ENCODE peak calls at places on chromosome 19, in seven cellular contexts. S, L, I, O, K, T and Z are unnamed samples.

GRCh38 chr19:4580961-4581380 is 21.5 kb upstream of the SEMA6B start:
- DNase-seq in I (no peak), K (no peak), O (peak; percentile 1), S (no peak), T (no peak), L (no peak), Z (no peak)

GRCh38 chr19:12952488-12953455 is 4.3 kb downstream of the GADD45GIP1 start:
- DNase-seq in T (no peak), S (peak; percentile 27), O (no peak), L (no peak), I (peak; percentile 83), K (no peak), Z (peak; percentile 90)

GRCh38 chr19:42132030-42132628 is at the start of gene POU2F2:
- DNase-seq in T (peak; percentile 78), K (peak; percentile 86), L (peak; percentile 81), I (no peak), O (no peak), S (no peak), Z (peak; percentile 63)

GRCh38 chr19:10719466-10719961 is 1.6 kb downstream of the DNM2 start:
- DNase-seq in O (no peak), S (no peak), I (no peak), L (no peak), K (no peak), T (no peak), Z (peak; percentile 25)

GRCh38 chr19:37959665-37960114 is 52.7 kb downstream of the SIPA1L3 start:
- DNase-seq in S (no peak), L (no peak), T (no peak), K (no peak), I (no peak), O (no peak), Z (no peak)

GRCh38 chr19:48836089-48837017 is at the start of gene HSD17B14:
- DNase-seq in S (no peak), I (peak; percentile 34), K (no peak), O (no peak), L (no peak), T (no peak), Z (peak; percentile 62)

GRCh38 chr19:31339405-31339804 is 9.8 kb downstream of the TSHZ3 start:
- DNase-seq in O (no peak), L (no peak), S (no peak), T (no peak), I (no peak), K (no peak), Z (no peak)

GRCh38 chr19:22606212-22606553 is 27.9 kb upstream of the ZNF492 start:
- DNase-seq in L (no peak), K (no peak), S (no peak), T (no peak), O (no peak), I (no peak), Z (no peak)

GRCh38 chr19:18263324-18264215 is 10.7 kb downstream of the IQCN start:
- DNase-seq in O (no peak), I (no peak), T (no peak), S (no peak), K (no peak), L (no peak), Z (no peak)

GRCh38 chr19:44684892-44685847 is 13.8 kb upstream of the CEACAM16 start:
- DNase-seq in O (peak; percentile 35), S (peak; percentile 71), L (no peak), I (peak; percentile 80), K (no peak), T (no peak), Z (peak; percentile 12)

GRCh38 chr19:38321646-38322323 is 2.1 kb downstream of the KCNK6 start:
- DNase-seq in T (no peak), L (no peak), O (peak; percentile 54), K (no peak), S (no peak), I (peak; percentile 73), Z (no peak)

GRCh38 chr19:6417713-6418561 is 6.7 kb downstream of the KHSRP start:
- DNase-seq in I (peak; percentile 56), T (no peak), O (peak; percentile 79), K (no peak), L (no peak), S (no peak), Z (no peak)

GRCh38 chr19:43755256-43755801 is 567 bp upstream of the SMG9 start:
- DNase-seq in K (peak; percentile 68), O (no peak), T (peak; percentile 59), I (peak; percentile 80), L (peak; percentile 46), S (no peak), Z (peak; percentile 91)

GRCh38 chr19:497476-497860 is 1.2 kb downstream of the MADCAM1 start:
- DNase-seq in O (peak; percentile 33), L (no peak), S (no peak), T (no peak), I (no peak), K (no peak), Z (no peak)

GRCh38 chr19:40974633-40975037 is 16.4 kb upstream of the CYP2B6 start:
- DNase-seq in I (peak; percentile 84), O (peak; percentile 24), S (peak; percentile 35), L (peak; percentile 55), K (peak; percentile 81), T (peak; percentile 50), Z (peak; percentile 67)

GRCh38 chr19:47405197-47405550 is 14.2 kb downstream of the MEIS3 start:
- DNase-seq in K (no peak), O (no peak), L (no peak), S (no peak), I (no peak), T (no peak), Z (no peak)

GRCh38 chr19:6048348-6048747 is 62.0 kb downstream of the RFX2 start:
- DNase-seq in L (no peak), T (no peak), O (no peak), I (no peak), K (no peak), S (no peak), Z (peak; percentile 63)

GRCh38 chr19:28118235-28118634 is 1094.7 kb downstream of the UQCRFS1 start:
- DNase-seq in I (no peak), T (no peak), K (no peak), L (no peak), O (no peak), S (no peak), Z (no peak)

GRCh38 chr19:13033819-13034611 is 38.7 kb downstream of the NFIX start:
- DNase-seq in I (peak; percentile 79), K (peak; percentile 38), L (peak; percentile 7), S (no peak), O (peak; percentile 63), T (no peak), Z (peak; percentile 83)

GRCh38 chr19:40800339-40800996 is 1.5 kb downstream of the EGLN2 start:
- DNase-seq in K (no peak), L (no peak), S (no peak), O (no peak), T (no peak), I (no peak), Z (no peak)

GRCh38 chr19:55437410-55437809 is 5.7 kb downstream of the SHISA7 start:
- DNase-seq in S (no peak), K (no peak), L (no peak), O (no peak), T (no peak), I (peak; percentile 83), Z (no peak)

GRCh38 chr19:10752237-10752912 is 34.5 kb downstream of the DNM2 start:
- DNase-seq in T (no peak), S (no peak), O (no peak), K (no peak), I (peak; percentile 5), L (no peak), Z (no peak)

GRCh38 chr19:56115490-56115889 is 5.6 kb downstream of the ZNF787 start:
- DNase-seq in S (no peak), I (no peak), T (no peak), K (no peak), L (no peak), O (no peak), Z (no peak)

GRCh38 chr19:5914358-5914774 is 312 bp downstream of the CAPS start:
- DNase-seq in K (no peak), I (peak; percentile 22), L (no peak), S (no peak), T (no peak), O (no peak), Z (no peak)

GRCh38 chr19:19459707-19460251 is 54.3 kb downstream of the GATAD2A start:
- DNase-seq in T (peak; percentile 26), O (peak; percentile 73), I (peak; percentile 73), L (peak; percentile 38), K (peak; percentile 62), S (no peak), Z (peak; percentile 18)

GRCh38 chr19:30408734-30409301 is 36.6 kb downstream of the ZNF536 start:
- DNase-seq in O (no peak), K (no peak), I (no peak), L (no peak), S (no peak), T (no peak), Z (no peak)

GRCh38 chr19:6457958-6458694 is 1.5 kb downstream of the SLC25A23 start:
- DNase-seq in L (no peak), K (no peak), O (no peak), I (no peak), T (no peak), S (no peak), Z (no peak)

GRCh38 chr19:23787106-23787505 is 28.4 kb upstream of the ZNF681 start:
- DNase-seq in O (no peak), I (no peak), S (no peak), K (no peak), T (no peak), L (no peak), Z (no peak)

GRCh38 chr19:18468930-18469244 is 31.0 kb upstream of the ISYNA1 start:
- DNase-seq in K (no peak), O (no peak), T (no peak), L (no peak), I (no peak), S (no peak), Z (no peak)

GRCh38 chr19:29587518-29587986 is 18.5 kb upstream of the POP4 start:
- DNase-seq in S (no peak), O (no peak), K (peak; percentile 13), L (peak; percentile 12), T (no peak), I (no peak), Z (no peak)

GRCh38 chr19:50878851-50879250 is 5.6 kb downstream of the KLK2 start:
- DNase-seq in K (no peak), I (no peak), T (no peak), L (no peak), O (no peak), S (no peak), Z (no peak)

GRCh38 chr19:57241181-57241580 is 749 bp downstream of the ZNF805 start:
- DNase-seq in S (no peak), K (no peak), I (peak; percentile 37), O (no peak), L (no peak), T (no peak), Z (peak; percentile 18)

GRCh38 chr19:23561341-23561740 is 125.7 kb downstream of the ZNF675 start:
- DNase-seq in L (no peak), K (no peak), T (no peak), O (no peak), S (no peak), I (no peak), Z (no peak)

GRCh38 chr19:46213806-46214205 is 15.7 kb upstream of the IGFL1 start:
- DNase-seq in K (no peak), I (no peak), T (no peak), S (no peak), L (no peak), O (no peak), Z (no peak)

GRCh38 chr19:56270676-56271075 is 1.9 kb upstream of the EDDM13 start:
- DNase-seq in L (no peak), K (no peak), S (no peak), O (no peak), T (no peak), I (peak; percentile 42), Z (no peak)

GRCh38 chr19:3365447-3366103 is 808 bp upstream of the NFIC start:
- DNase-seq in K (no peak), T (no peak), I (peak; percentile 76), O (no peak), S (no peak), L (no peak), Z (peak; percentile 87)